ENCODE peak calls at places on chromosomes 4 and X, in four cellular contexts. N is astrocyte, A is suprapubic skin, J is heart left ventricle. M is an unnamed sample.

GRCh38 chrX:133415276-133416105 is at the start of gene GPC4:
- DNase-seq in N (peak), A (no peak), J (peak), M (peak)

GRCh38 chr4:1021386-1022050 is 10.1 kb downstream of the FGFRL1 start:
- DNase-seq in N (no peak), A (no peak), J (no peak), M (no peak)

GRCh38 chr4:16226816-16227461 is 668 bp upstream of the TAPT1 start:
- DNase-seq in N (peak), A (peak), J (peak), M (peak)

GRCh38 chr4:1609901-1610790 is 74.0 kb downstream of the FAM53A start:
- DNase-seq in N (no peak), A (no peak), J (no peak), M (no peak)

GRCh38 chrX:148871422-148872152 is 371.2 kb downstream of the AFF2 start:
- DNase-seq in N (peak), A (no peak), J (peak), M (no peak)

GRCh38 chr4:4333265-4333706 is 43.2 kb downstream of the ZBTB49 start:
- DNase-seq in N (peak), A (no peak), J (peak), M (peak)

GRCh38 chr4:36168127-36168898 is 76.0 kb downstream of the ARAP2 start:
- DNase-seq in N (peak), A (no peak), J (no peak), M (no peak)

GRCh38 chrX:119266364-119266995 is 30.4 kb downstream of the PGRMC1 start:
- DNase-seq in N (no peak), A (no peak), J (no peak), M (no peak)

GRCh38 chr4:186104114-186104894 is at the start of gene FAM149A:
- DNase-seq in N (no peak), A (no peak), J (peak), M (peak)

GRCh38 chr4:177283167-177283566 is 26.5 kb upstream of the NEIL3 start:
- DNase-seq in N (peak), A (no peak), J (no peak), M (no peak)

GRCh38 chr4:6617246-6617645 is 23.2 kb upstream of the MRFAP1 start:
- DNase-seq in N (no peak), A (no peak), J (no peak), M (no peak)

GRCh38 chr4:6023766-6024165 is 5.5 kb upstream of the C4orf50 start:
- DNase-seq in N (no peak), A (no peak), J (no peak), M (no peak)

GRCh38 chr4:1198070-1198844 is 25.9 kb upstream of the SPON2 start:
- DNase-seq in N (peak), A (no peak), J (no peak), M (no peak)

GRCh38 chr4:8112036-8112576 is 46.5 kb downstream of the ABLIM2 start:
- DNase-seq in N (no peak), A (no peak), J (no peak), M (no peak)

GRCh38 chrX:132957211-132958085 is 981 bp downstream of the HS6ST2 start:
- DNase-seq in N (peak), A (no peak), J (no peak), M (no peak)

GRCh38 chrX:1153940-1154339 is 58.5 kb downstream of the CRLF2 start:
- DNase-seq in N (no peak), A (peak), J (no peak), M (no peak)

GRCh38 chrX:8783100-8784098 is 17.8 kb downstream of the FAM9A start:
- DNase-seq in N (no peak), A (no peak), J (no peak), M (peak)

GRCh38 chrX:71910526-71911022 is at the start of gene NHSL2:
- DNase-seq in N (peak), A (no peak), J (peak), M (no peak)

GRCh38 chr4:66956426-66956825 is 588.9 kb downstream of the CENPC start:
- DNase-seq in N (no peak), A (no peak), J (no peak), M (no peak)

GRCh38 chr4:49063670-49064069 is 77.6 kb downstream of the CWH43 start:
- DNase-seq in N (no peak), A (no peak), J (no peak), M (no peak)

GRCh38 chrX:44507292-44507691 is 35.4 kb downstream of the FUNDC1 start:
- DNase-seq in N (no peak), A (no peak), J (no peak), M (no peak)

GRCh38 chr4:336099-336892 is 1.3 kb upstream of the ZNF141 start:
- DNase-seq in N (no peak), A (no peak), J (peak), M (no peak)

GRCh38 chr4:152540293-152540674 is 4.4 kb upstream of the FBXW7 start:
- DNase-seq in N (no peak), A (no peak), J (no peak), M (no peak)

GRCh38 chr4:9976781-9977180 is 44.5 kb downstream of the SLC2A9 start:
- DNase-seq in N (no peak), A (no peak), J (no peak), M (no peak)

GRCh38 chrX:147875866-147876596 is 35.7 kb upstream of the FMR1 start:
- DNase-seq in N (no peak), A (no peak), J (no peak), M (no peak)

GRCh38 chr4:133149932-133150642 is 993 bp downstream of the PCDH10 start:
- DNase-seq in N (no peak), A (peak), J (no peak), M (no peak)

GRCh38 chr4:69748176-69748575 is 12.2 kb downstream of the SULT1B1 start:
- DNase-seq in N (peak), A (no peak), J (no peak), M (no peak)

GRCh38 chr4:76087007-76087769 is 12.7 kb downstream of the ART3 start:
- DNase-seq in N (peak), A (no peak), J (peak), M (no peak)

GRCh38 chr4:122898370-122899150 is 23.8 kb downstream of the NUDT6 start:
- DNase-seq in N (peak), A (no peak), J (no peak), M (no peak)

DNA sequence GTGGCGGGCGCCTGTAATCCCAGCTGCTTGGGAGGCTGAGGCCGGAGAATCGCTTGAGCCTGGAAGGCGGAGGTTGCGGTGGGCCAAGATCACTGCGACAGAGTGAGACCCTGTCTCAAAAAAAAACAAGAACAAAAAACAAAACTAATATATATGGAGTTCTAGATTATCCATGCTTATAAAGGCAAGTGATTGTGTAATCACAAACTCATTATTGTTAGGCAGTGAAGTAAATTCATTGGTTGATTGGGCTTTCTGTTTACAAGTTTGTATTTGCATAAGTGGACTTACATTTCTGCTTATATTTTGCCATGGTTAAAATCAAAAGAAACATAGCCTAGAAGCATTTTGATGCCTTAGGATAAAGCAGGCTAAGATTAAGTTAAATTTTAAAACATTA is 2.5 kb upstream of the UBE2D3 start:
- DNase-seq in N (no peak), A (no peak), J (no peak), M (no peak)
- H3K27ac ChIP-seq in N (no peak), A (no peak), J (no peak), M (no peak)

GRCh38 chr4:26132858-26133257 is 188.0 kb upstream of the RBPJ start:
- DNase-seq in N (no peak), A (no peak), J (no peak), M (no peak)
- TF ChIP-seq CTCF in N (no peak), A (no peak), J (no peak), M (no peak)

GRCh38 chr4:53558981-53559620 is 32.2 kb downstream of the LNX1 start:
- DNase-seq in N (peak), A (no peak), J (no peak), M (no peak)
- H3K4me3 ChIP-seq in N (no peak), A (no peak), J (no peak), M (no peak)

GRCh38 chr4:180560896-180561295 is 1682.3 kb upstream of the TENM3 start:
- DNase-seq in N (peak), A (no peak), J (no peak), M (no peak)

GRCh38 chr4:180566492-180566891 is 1676.7 kb upstream of the TENM3 start:
- DNase-seq in N (no peak), A (no peak), J (no peak), M (no peak)

GRCh38 chr4:180565856-180566431 is 1677.3 kb upstream of the TENM3 start:
- DNase-seq in N (no peak), A (no peak), J (no peak), M (no peak)

GRCh38 chr4:180567080-180567479 is 1676.1 kb upstream of the TENM3 start:
- DNase-seq in N (no peak), A (no peak), J (no peak), M (no peak)

DNA sequence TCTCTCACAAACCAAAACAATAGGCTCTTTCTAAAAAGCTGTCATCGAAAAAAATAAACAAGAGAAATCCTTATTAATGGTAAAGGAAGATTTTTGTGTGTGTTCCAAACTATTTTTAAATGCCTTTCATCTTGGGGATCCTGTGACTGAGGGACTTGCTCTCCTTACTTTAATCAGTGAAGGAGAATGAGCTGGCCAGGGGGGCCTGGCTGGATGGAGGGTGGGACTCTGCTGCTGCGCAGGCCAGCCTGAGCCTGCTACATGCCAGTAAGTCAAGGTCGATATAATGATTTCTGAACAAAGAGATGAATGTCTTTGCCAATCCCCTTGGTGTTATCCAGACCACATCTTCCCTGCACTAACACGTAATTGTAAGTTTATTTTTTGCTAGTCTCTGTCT is 1679.2 kb upstream of the TENM3 start:
- DNase-seq in N (no peak), A (no peak), J (no peak), M (no peak)
- H3K27ac ChIP-seq in N (no peak), A (no peak), J (no peak), M (no peak)

GRCh38 chr4:149735796-149736195 is 79.8 kb downstream of the IQCM start:
- DNase-seq in N (no peak), A (no peak), J (no peak), M (no peak)
- TF ChIP-seq CTCF in N (no peak), A (no peak), J (no peak), M (no peak)

GRCh38 chrX:136199365-136199764 is 51.8 kb downstream of the MAP7D3 start:
- DNase-seq in N (peak), A (no peak), J (no peak), M (no peak)

GRCh38 chrX:136196691-136197155 is 49.4 kb downstream of the FHL1 start:
- DNase-seq in N (no peak), A (no peak), J (no peak), M (no peak)

GRCh38 chrX:136200466-136200865 is 50.7 kb downstream of the MAP7D3 start:
- DNase-seq in N (peak), A (no peak), J (no peak), M (no peak)

GRCh38 chrX:136198010-136198409 is 50.7 kb downstream of the FHL1 start:
- DNase-seq in N (no peak), A (no peak), J (no peak), M (no peak)

DNA sequence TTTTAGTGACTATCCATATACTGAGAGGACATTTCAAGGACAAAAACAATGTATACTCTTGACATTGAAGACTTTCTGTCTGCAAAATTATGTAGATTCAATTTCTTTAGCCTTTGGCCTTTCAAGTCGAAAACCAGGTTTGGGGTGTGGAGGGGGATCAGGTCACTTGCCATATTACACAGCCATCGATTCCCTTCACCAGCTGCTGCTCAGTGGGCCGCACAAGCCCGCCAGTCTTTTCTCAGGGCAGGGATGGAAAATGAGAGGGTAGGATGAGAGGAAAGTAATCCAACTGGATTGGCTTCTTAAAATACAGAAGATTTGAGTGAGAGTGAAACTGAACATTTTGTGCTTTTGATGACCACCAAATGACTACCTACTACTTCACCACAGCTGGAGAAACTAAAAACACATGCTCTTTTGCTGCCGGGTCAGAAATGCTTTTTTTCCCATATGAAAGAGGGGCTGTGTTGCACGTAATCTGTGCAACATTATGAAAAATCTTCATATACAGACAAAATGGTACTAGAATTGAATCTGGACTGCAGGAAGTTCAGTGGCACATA is 51.4 kb downstream of the FHL1 start:
- DNase-seq in N (no peak), A (no peak), J (no peak), M (no peak)
- H3K4me3 ChIP-seq in N (no peak), A (no peak), J (peak), M (no peak)

GRCh38 chr4:41209901-41210300 is 4.4 kb downstream of the APBB2 start:
- DNase-seq in N (no peak), A (no peak), J (no peak), M (no peak)
- H3K27ac ChIP-seq in N (no peak), A (no peak), J (no peak), M (no peak)

GRCh38 chrX:18898091-18898490 is 85.8 kb downstream of the PHKA2 start:
- DNase-seq in N (no peak), A (no peak), J (no peak), M (no peak)

GRCh38 chrX:18898517-18898916 is 85.4 kb downstream of the PHKA2 start:
- DNase-seq in N (no peak), A (no peak), J (no peak), M (no peak)

GRCh38 chrX:18895157-18895952 is 88.6 kb downstream of the PHKA2 start:
- DNase-seq in N (no peak), A (no peak), J (peak), M (peak)

GRCh38 chrX:18897611-18898010 is 86.3 kb downstream of the PHKA2 start:
- DNase-seq in N (no peak), A (no peak), J (no peak), M (no peak)

GRCh38 chrX:18896680-18897544 is 87.0 kb downstream of the PHKA2 start:
- DNase-seq in N (no peak), A (no peak), J (no peak), M (no peak)
- TF ChIP-seq CTCF in N (no peak), A (no peak), J (no peak), M (no peak)